ENCODE peak calls at places on chromosome 7, in nine cellular contexts. W is H54; O is stimulated activated CD4-positive, alpha-beta T cell treated with anti-CD3 and anti-CD28 coated beads, Interleukin-2, amount 100 ng/mL, for 4 hours; A is activated T-helper 1 cell treated with anti-CD3 and anti-CD28 coated beads, Interleukin-2, amount 50 U/mL, for 16 hours; J is brain microvascular endothelial cell; D is ELR; U is hepatic stellate cell; Z is left cardiac atrium; L is mammary epithelial cell. C is an unnamed sample.

GRCh38 chr7:108486291-108486966 is 30.2 kb upstream of the NRCAM start:
- DNase-seq in W (no peak), O (no peak), A (no peak), J (peak), D (no peak), U (peak), Z (no peak), L (no peak), C (no peak)

GRCh38 chr7:1059200-1060091 is 15.1 kb downstream of the GPR146 start:
- DNase-seq in W (no peak), O (no peak), A (no peak), J (no peak), D (peak), U (no peak), Z (peak), L (no peak), C (no peak)

GRCh38 chr7:157490465-157490912 is 153.7 kb downstream of the DNAJB6 start:
- DNase-seq in W (peak), O (peak), A (no peak), J (peak), D (peak), U (no peak), Z (no peak), L (peak), C (peak)

GRCh38 chr7:1654111-1654510 is 16.0 kb upstream of the ELFN1 start:
- DNase-seq in W (no peak), O (no peak), A (no peak), J (no peak), D (no peak), U (no peak), Z (no peak), L (no peak), C (no peak)

GRCh38 chr7:30850426-30850825 is 61.2 kb upstream of the AQP1 start:
- DNase-seq in W (no peak), O (no peak), A (no peak), J (no peak), D (no peak), U (no peak), Z (no peak), L (no peak), C (no peak)

GRCh38 chr7:50467817-50468610 is 17.9 kb upstream of the FIGNL1 start:
- DNase-seq in W (peak), O (peak), A (peak), J (peak), D (peak), U (peak), Z (peak), L (peak), C (peak)

GRCh38 chr7:7675686-7676085 is 35.1 kb downstream of the UMAD1 start:
- DNase-seq in W (no peak), O (no peak), A (no peak), J (no peak), D (no peak), U (no peak), Z (no peak), L (no peak), C (no peak)

GRCh38 chr7:34758111-34758601 is 100.1 kb downstream of the NPSR1 start:
- DNase-seq in W (no peak), O (no peak), A (no peak), J (no peak), D (no peak), U (no peak), Z (no peak), L (no peak), C (no peak)

GRCh38 chr7:117737882-117738281 is 135.4 kb downstream of the CTTNBP2 start:
- DNase-seq in W (no peak), O (no peak), A (no peak), J (no peak), D (no peak), U (no peak), Z (no peak), L (no peak), C (no peak)

GRCh38 chr7:110442386-110442837 is 648.5 kb upstream of the LRRN3 start:
- DNase-seq in W (peak), O (no peak), A (no peak), J (peak), D (peak), U (peak), Z (peak), L (peak), C (no peak)

GRCh38 chr7:69732203-69732602 is 133.9 kb downstream of the AUTS2 start:
- DNase-seq in W (no peak), O (no peak), A (no peak), J (no peak), D (no peak), U (no peak), Z (no peak), L (no peak), C (no peak)

GRCh38 chr7:107622937-107623336 is 37.7 kb upstream of the SLC26A4 start:
- DNase-seq in W (no peak), O (no peak), A (no peak), J (no peak), D (no peak), U (no peak), Z (no peak), L (no peak), C (no peak)

GRCh38 chr7:16646427-16647081 is 573 bp downstream of the BZW2 start:
- DNase-seq in W (no peak), O (no peak), A (no peak), J (no peak), D (peak), U (no peak), Z (peak), L (peak), C (no peak)

GRCh38 chr7:135164357-135165021 is 6.0 kb downstream of the CYREN start:
- DNase-seq in W (no peak), O (no peak), A (no peak), J (no peak), D (peak), U (no peak), Z (peak), L (no peak), C (no peak)

GRCh38 chr7:45711161-45711490 is 137.0 kb downstream of the ADCY1 start:
- DNase-seq in W (no peak), O (no peak), A (no peak), J (no peak), D (no peak), U (no peak), Z (no peak), L (no peak), C (no peak)

GRCh38 chr7:26368542-26368941 is 76.9 kb downstream of the SNX10 start:
- DNase-seq in W (no peak), O (no peak), A (no peak), J (no peak), D (peak), U (no peak), Z (no peak), L (no peak), C (no peak)

GRCh38 chr7:156347132-156347531 is 293.4 kb upstream of the RNF32 start:
- DNase-seq in W (no peak), O (no peak), A (no peak), J (no peak), D (no peak), U (no peak), Z (no peak), L (no peak), C (no peak)

GRCh38 chr7:21971780-21972396 is 26.2 kb upstream of the CDCA7L start:
- DNase-seq in W (no peak), O (no peak), A (no peak), J (no peak), D (no peak), U (no peak), Z (no peak), L (no peak), C (no peak)

GRCh38 chr7:33191326-33191725 is 62.0 kb downstream of the BBS9 start:
- DNase-seq in W (no peak), O (no peak), A (no peak), J (no peak), D (peak), U (no peak), Z (no peak), L (peak), C (no peak)

GRCh38 chr7:3427957-3428356 is 126.9 kb downstream of the SDK1 start:
- DNase-seq in W (no peak), O (no peak), A (no peak), J (no peak), D (no peak), U (no peak), Z (no peak), L (no peak), C (no peak)

GRCh38 chr7:82594665-82595064 is 151.1 kb upstream of the CACNA2D1 start:
- DNase-seq in W (no peak), O (no peak), A (no peak), J (no peak), D (no peak), U (no peak), Z (no peak), L (no peak), C (no peak)

GRCh38 chr7:131540491-131541162 is 15.8 kb downstream of the PODXL start:
- DNase-seq in W (no peak), O (no peak), A (no peak), J (no peak), D (no peak), U (no peak), Z (peak), L (no peak), C (no peak)

GRCh38 chr7:116953727-116954442 is 584 bp downstream of the ST7 start:
- DNase-seq in W (peak), O (peak), A (peak), J (peak), D (peak), U (peak), Z (peak), L (peak), C (peak)

GRCh38 chr7:87600130-87601124 is at the start of gene ABCB1:
- DNase-seq in W (no peak), O (peak), A (no peak), J (no peak), D (peak), U (peak), Z (peak), L (peak), C (peak)

GRCh38 chr7:155230169-155230593 is 67.5 kb upstream of the INSIG1 start:
- DNase-seq in W (peak), O (no peak), A (no peak), J (peak), D (peak), U (peak), Z (peak), L (peak), C (no peak)

GRCh38 chr7:157585113-157585861 is 248.5 kb downstream of the DNAJB6 start:
- DNase-seq in W (no peak), O (no peak), A (no peak), J (no peak), D (no peak), U (no peak), Z (no peak), L (no peak), C (peak)

GRCh38 chr7:47578581-47579270 is 3.2 kb downstream of the TNS3 start:
- DNase-seq in W (no peak), O (no peak), A (no peak), J (peak), D (peak), U (no peak), Z (no peak), L (peak), C (peak)

GRCh38 chr7:139482662-139483466 is 609 bp downstream of the KLRG2 start:
- DNase-seq in W (no peak), O (no peak), A (no peak), J (no peak), D (no peak), U (no peak), Z (peak), L (peak), C (no peak)

GRCh38 chr7:128025380-128025779 is 5.9 kb downstream of the LRRC4 start:
- DNase-seq in W (no peak), O (no peak), A (no peak), J (peak), D (peak), U (no peak), Z (no peak), L (no peak), C (no peak)

GRCh38 chr7:77729574-77730348 is 33.5 kb downstream of the RSBN1L start:
- DNase-seq in W (no peak), O (no peak), A (no peak), J (no peak), D (peak), U (peak), Z (no peak), L (no peak), C (no peak)

GRCh38 chr7:108147031-108147563 is 16.9 kb upstream of the LAMB4 start:
- DNase-seq in W (no peak), O (no peak), A (no peak), J (no peak), D (no peak), U (no peak), Z (no peak), L (no peak), C (no peak)

C was measured in GDM1.